ENCODE peak calls at places on chromosome 5, in six cellular contexts. D, J, W, K, G and R are unnamed samples.

GRCh38 chr5:87526131-87526530 is 113.4 kb upstream of the CCNH start:
- DNase-seq in D (no peak), J (no peak), W (no peak), K (no peak), G (no peak), R (no peak)

GRCh38 chr5:6675784-6676499 is 37.3 kb upstream of the TENT4A start:
- DNase-seq in D (no peak), J (no peak), W (peak), K (no peak), G (no peak), R (no peak)

GRCh38 chr5:51958473-51958872 is 575.2 kb downstream of the ISL1 start:
- DNase-seq in D (no peak), J (no peak), W (no peak), K (no peak), G (no peak), R (no peak)

GRCh38 chr5:166251786-166252185 is 2039.7 kb upstream of the WWC1 start:
- DNase-seq in D (no peak), J (no peak), W (no peak), K (no peak), G (no peak), R (no peak)

GRCh38 chr5:179315356-179315890 is 29.8 kb downstream of the ADAMTS2 start:
- DNase-seq in D (no peak), J (no peak), W (no peak), K (no peak), G (no peak), R (no peak)

GRCh38 chr5:111367081-111367480 is 142.9 kb downstream of the CAMK4 start:
- DNase-seq in D (no peak), J (peak), W (peak), K (no peak), G (no peak), R (no peak)

GRCh38 chr5:64221911-64222310 is 56.3 kb downstream of the RNF180 start:
- DNase-seq in D (no peak), J (no peak), W (no peak), K (no peak), G (no peak), R (no peak)

GRCh38 chr5:91207248-91207647 is 175.9 kb downstream of the ARRDC3 start:
- DNase-seq in D (peak), J (no peak), W (no peak), K (no peak), G (no peak), R (no peak)

GRCh38 chr5:107673106-107673367 is 2.3 kb upstream of the EFNA5 start:
- DNase-seq in D (peak), J (no peak), W (no peak), K (no peak), G (peak), R (no peak)

GRCh38 chr5:99104538-99105132 is 175.8 kb upstream of the CHD1 start:
- DNase-seq in D (peak), J (peak), W (peak), K (peak), G (no peak), R (no peak)

GRCh38 chr5:469752-470483 is 26.9 kb downstream of the EXOC3 start:
- DNase-seq in D (no peak), J (no peak), W (no peak), K (no peak), G (no peak), R (no peak)

GRCh38 chr5:154967419-154968024 is 26.6 kb downstream of the MRPL22 start:
- DNase-seq in D (peak), J (no peak), W (peak), K (no peak), G (no peak), R (no peak)

GRCh38 chr5:178467261-178468195 is 122.7 kb downstream of the COL23A1 start:
- DNase-seq in D (peak), J (no peak), W (no peak), K (no peak), G (no peak), R (no peak)

GRCh38 chr5:78162253-78162862 is 132.1 kb downstream of the AP3B1 start:
- DNase-seq in D (peak), J (peak), W (peak), K (peak), G (no peak), R (no peak)

GRCh38 chr5:35487255-35488035 is 130.2 kb upstream of the SPEF2 start:
- DNase-seq in D (peak), J (no peak), W (no peak), K (no peak), G (no peak), R (no peak)

GRCh38 chr5:158877124-158877581 is 222.6 kb downstream of the EBF1 start:
- DNase-seq in D (no peak), J (no peak), W (peak), K (no peak), G (no peak), R (no peak)

GRCh38 chr5:17012289-17012688 is 76.2 kb upstream of the MYO10 start:
- DNase-seq in D (peak), J (no peak), W (peak), K (no peak), G (no peak), R (no peak)

GRCh38 chr5:133895979-133896378 is 72.4 kb downstream of the C5orf15 start:
- DNase-seq in D (no peak), J (no peak), W (no peak), K (no peak), G (no peak), R (no peak)

DNA sequence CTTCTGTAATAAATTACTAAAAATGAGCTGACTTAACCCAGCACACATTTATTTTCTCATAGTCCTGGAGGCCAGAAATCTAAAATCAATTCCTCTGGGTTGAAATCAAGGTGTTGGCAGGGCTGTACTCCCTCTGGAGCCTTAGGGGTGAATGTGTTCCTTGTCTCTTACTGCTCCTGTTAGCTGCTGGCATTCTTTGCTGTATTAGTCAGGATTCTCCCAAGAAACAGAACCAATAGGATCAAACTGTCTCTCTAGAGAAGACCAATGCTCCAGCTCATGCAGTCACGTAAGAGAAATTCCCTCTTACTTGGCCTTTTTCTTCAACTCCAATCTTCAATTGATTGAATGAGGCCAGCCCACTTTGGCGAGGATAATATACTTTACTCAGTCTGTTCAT is 15.3 kb upstream of the CD180 start:
- DNase-seq in D (peak), J (no peak), W (peak), K (no peak), G (no peak), R (no peak)
- TF ChIP-seq CEBPB in D (no peak), J (no peak), W (no peak), K (no peak), G (no peak), R (no peak)

GRCh38 chr5:10746711-10747110 is 14.3 kb downstream of the DAP start:
- DNase-seq in D (no peak), J (no peak), W (no peak), K (no peak), G (no peak), R (no peak)
- TF ChIP-seq CEBPB in D (no peak), J (no peak), W (no peak), K (no peak), G (no peak), R (no peak)

GRCh38 chr5:132250547-132250946 is 6.9 kb upstream of the PDLIM4 start:
- DNase-seq in D (no peak), J (no peak), W (no peak), K (no peak), G (no peak), R (no peak)
- TF ChIP-seq CEBPB in D (no peak), J (no peak), W (no peak), K (no peak), G (no peak), R (no peak)

DNA sequence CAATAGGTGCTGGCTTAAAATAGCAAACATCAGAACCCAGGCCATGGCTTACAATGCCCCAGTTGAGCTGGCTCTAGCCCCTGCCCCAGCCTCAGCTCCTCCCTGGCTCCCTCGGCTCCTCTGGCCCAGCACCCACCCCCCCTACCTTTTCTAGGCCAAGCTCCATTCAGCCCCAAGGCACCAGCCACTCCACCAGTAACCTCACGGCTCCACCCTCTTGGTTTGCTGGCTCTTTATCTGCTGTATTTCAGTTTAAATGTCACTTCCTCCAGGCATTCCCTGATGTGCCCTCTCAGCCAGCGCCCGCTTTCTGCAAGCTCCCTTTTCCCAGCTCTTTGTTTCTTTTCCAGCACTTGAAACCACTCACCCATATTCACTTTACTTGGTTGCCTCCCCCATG is 10.6 kb downstream of the C1QTNF2 start:
- DNase-seq in D (no peak), J (no peak), W (no peak), K (no peak), G (no peak), R (no peak)
- TF ChIP-seq CEBPB in D (no peak), J (no peak), W (no peak), K (no peak), G (no peak), R (no peak)

GRCh38 chr5:57780959-57781325 is 298.3 kb upstream of the ACTBL2 start:
- DNase-seq in D (no peak), J (no peak), W (no peak), K (no peak), G (no peak), R (no peak)

GRCh38 chr5:57785946-57786345 is 303.3 kb upstream of the ACTBL2 start:
- DNase-seq in D (no peak), J (no peak), W (no peak), K (no peak), G (no peak), R (no peak)

GRCh38 chr5:57783693-57784092 is 301.1 kb upstream of the ACTBL2 start:
- DNase-seq in D (no peak), J (no peak), W (no peak), K (no peak), G (no peak), R (no peak)

GRCh38 chr5:57780306-57780958 is 297.8 kb upstream of the ACTBL2 start:
- DNase-seq in D (peak), J (no peak), W (peak), K (no peak), G (no peak), R (no peak)

DNA sequence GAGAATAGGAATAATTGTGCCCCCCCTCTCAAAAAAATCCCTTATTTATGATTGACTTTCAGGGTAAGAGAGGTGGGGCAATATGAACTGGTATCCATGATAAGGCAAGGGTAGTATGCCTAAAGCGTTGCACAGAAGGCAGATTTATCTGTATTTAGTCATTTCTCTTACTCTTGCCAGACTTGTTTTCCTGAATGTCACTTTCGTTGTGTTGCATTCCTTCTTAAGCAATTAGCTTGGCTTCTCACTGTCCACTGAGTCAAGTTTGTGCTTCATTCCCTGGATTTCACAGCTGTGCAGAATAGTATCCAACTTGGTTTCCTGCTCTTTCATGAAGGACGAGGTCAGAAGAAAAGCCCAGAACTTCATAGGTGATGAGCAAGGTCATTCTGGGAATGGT is 301.5 kb upstream of the ACTBL2 start:
- DNase-seq in D (no peak), J (no peak), W (no peak), K (no peak), G (no peak), R (no peak)
- TF ChIP-seq CEBPB in D (no peak), J (no peak), W (no peak), K (no peak), G (no peak), R (no peak)

GRCh38 chr5:96601811-96602244 is 60.3 kb upstream of the CAST start:
- DNase-seq in D (peak), J (peak), W (peak), K (peak), G (peak), R (peak)
- TF ChIP-seq CEBPB in D (no peak), J (no peak), W (no peak), K (no peak), G (no peak), R (no peak)